ENCODE peak calls at places on chromosomes 3 and 15, in ten cellular contexts. F is heart left ventricle, K is testis, X is AG04450, G is IMR-90, U is A549, O is esophagus squamous epithelium, Y is breast epithelium, L is gastrocnemius medialis, C is left ventricle myocardium inferior. R is an unnamed sample.

GRCh38 chr15:65405793-65406192 is 17.0 kb downstream of the IGDCC4 start:
- DNase-seq in F (no peak), K (no peak), X (no peak), G (no peak), U (no peak), O (no peak), Y (no peak), L (no peak), C (no peak), R (no peak)

GRCh38 chr3:197298858-197299854 is 744 bp upstream of the DLG1 start:
- DNase-seq in F (peak; percentile 26), K (peak; percentile 61), X (no peak), G (no peak), U (peak; percentile 37), O (no peak), Y (no peak), L (peak; percentile 51), C (peak; percentile 29), R (peak; percentile 63)

GRCh38 chr3:69823710-69824109 is 84.4 kb downstream of the MITF start:
- DNase-seq in F (no peak), K (no peak), X (no peak), G (peak; percentile 53), U (no peak), O (no peak), Y (no peak), L (no peak), C (no peak), R (no peak)

GRCh38 chr15:93865610-93866009 is 365.8 kb upstream of the MCTP2 start:
- DNase-seq in F (peak; percentile 21), K (no peak), X (no peak), G (no peak), U (no peak), O (no peak), Y (no peak), L (peak; percentile 16), C (no peak), R (no peak)

GRCh38 chr15:49229922-49230321 is 59.9 kb downstream of the GALK2 start:
- DNase-seq in F (no peak), K (no peak), X (no peak), G (no peak), U (no peak), O (no peak), Y (no peak), L (no peak), C (no peak), R (no peak)

GRCh38 chr3:14463330-14464216 is 61.2 kb downstream of the SLC6A6 start:
- DNase-seq in F (no peak), K (no peak), X (no peak), G (no peak), U (no peak), O (no peak), Y (no peak), L (no peak), C (no peak), R (no peak)

GRCh38 chr3:101212740-101213139 is 107.6 kb downstream of the IMPG2 start:
- DNase-seq in F (no peak), K (no peak), X (no peak), G (no peak), U (no peak), O (no peak), Y (no peak), L (no peak), C (no peak), R (no peak)

GRCh38 chr15:65087873-65088642 is 11.5 kb downstream of the KBTBD13 start:
- DNase-seq in F (peak; percentile 63), K (peak; percentile 76), X (no peak), G (no peak), U (no peak), O (no peak), Y (peak; percentile 94), L (peak; percentile 55), C (peak; percentile 70), R (peak; percentile 72)

GRCh38 chr3:132231633-132232032 is 85.6 kb upstream of the ACP3 start:
- DNase-seq in F (no peak), K (no peak), X (no peak), G (peak; percentile 55), U (no peak), O (no peak), Y (no peak), L (no peak), C (no peak), R (no peak)

GRCh38 chr3:100865442-100865841 is 127.8 kb downstream of the ABI3BP start:
- DNase-seq in F (no peak), K (no peak), X (no peak), G (peak; percentile 10), U (no peak), O (no peak), Y (no peak), L (no peak), C (no peak), R (no peak)

GRCh38 chr3:53821631-53822068 is 24.6 kb downstream of the CHDH start:
- DNase-seq in F (no peak), K (peak; percentile 11), X (no peak), G (peak; percentile 22), U (no peak), O (no peak), Y (no peak), L (peak; percentile 86), C (no peak), R (peak; percentile 46)

GRCh38 chr15:31091531-31091930 is 10.0 kb downstream of the TRPM1 start:
- DNase-seq in F (no peak), K (no peak), X (no peak), G (peak; percentile 70), U (no peak), O (no peak), Y (no peak), L (no peak), C (no peak), R (no peak)

GRCh38 chr3:147735662-147736061 is 326.5 kb downstream of the ZIC1 start:
- DNase-seq in F (no peak), K (no peak), X (no peak), G (no peak), U (no peak), O (no peak), Y (no peak), L (no peak), C (no peak), R (no peak)
- H3K27ac ChIP-seq in F (no peak overlapping the region), K (no peak overlapping the region), X (no peak overlapping the region), G (no peak overlapping the region), U (no peak overlapping the region), O (no peak overlapping the region), Y (no peak overlapping the region), L (no peak overlapping the region), C (no peak overlapping the region), R (no peak overlapping the region)

DNA sequence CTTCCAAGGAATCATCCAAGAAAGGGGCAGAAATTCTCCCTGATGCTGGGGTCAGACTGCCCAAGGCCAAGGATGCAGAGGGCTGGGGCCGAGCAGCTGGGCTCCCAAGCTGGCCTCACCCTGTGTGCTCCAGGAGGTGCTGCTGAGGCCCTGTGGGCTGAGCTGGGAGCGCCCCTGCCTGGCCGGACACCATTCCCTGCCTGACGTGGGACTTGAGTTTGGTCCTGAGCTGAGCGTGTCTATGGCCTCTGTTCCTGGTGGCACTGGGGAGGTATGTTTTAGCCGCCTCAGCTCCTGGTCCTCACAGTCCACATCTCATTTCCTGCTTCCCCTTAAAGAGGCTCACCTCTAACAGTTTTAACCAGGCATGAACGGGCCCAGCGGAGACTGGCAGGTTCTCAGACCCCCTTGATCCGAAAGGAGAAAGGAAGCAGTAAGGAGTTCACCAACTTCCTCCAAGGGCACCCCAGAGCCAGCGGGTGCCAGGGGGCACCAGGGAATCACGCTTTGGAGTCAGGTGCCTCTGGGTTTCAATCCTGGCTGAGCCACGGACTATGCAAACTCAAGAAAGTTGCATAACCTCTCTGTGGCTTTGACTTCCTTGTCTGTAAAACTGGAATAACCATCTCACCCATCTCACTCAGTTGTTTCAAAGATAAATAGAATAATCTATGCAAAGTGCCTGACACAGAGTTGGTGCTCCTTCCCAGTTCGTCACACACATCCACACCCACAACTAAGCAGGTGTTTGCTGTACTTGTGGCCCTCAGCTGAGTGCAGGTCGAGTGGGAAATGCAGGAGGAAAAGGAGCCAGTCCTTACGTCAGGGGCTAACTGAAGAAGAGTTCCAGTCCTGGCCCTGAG is 48.6 kb downstream of the SLC12A8 start:
- DNase-seq in F (peak; percentile 42), K (peak; percentile 54), X (no peak), G (no peak), U (no peak), O (no peak), Y (no peak), L (no peak), C (no peak), R (peak; percentile 53)
- TF ChIP-seq CTCF in F (peak; percentile 14), K (no peak), X (no peak), G (peak; percentile 38), U (peak; percentile 11), O (no peak), Y (no peak), L (no peak), C (peak; percentile 53), R (no peak)

GRCh38 chr15:45701108-45701507 is 66.3 kb downstream of the SQOR start:
- DNase-seq in F (no peak), K (no peak), X (no peak), G (no peak), U (no peak), O (no peak), Y (no peak), L (no peak), C (no peak), R (no peak)

GRCh38 chr15:45702041-45702440 is 67.2 kb downstream of the SQOR start:
- DNase-seq in F (no peak), K (no peak), X (no peak), G (no peak), U (no peak), O (no peak), Y (no peak), L (no peak), C (no peak), R (no peak)

GRCh38 chr15:45705510-45706473 is 71.0 kb downstream of the SQOR start:
- DNase-seq in F (peak; percentile 70), K (peak; percentile 92), X (peak; percentile 66), G (peak; percentile 86), U (peak; percentile 20), O (peak; percentile 9), Y (peak; percentile 67), L (peak; percentile 61), C (peak; percentile 51), R (peak; percentile 73)

GRCh38 chr15:45703670-45704328 is 69.0 kb downstream of the SQOR start:
- DNase-seq in F (no peak), K (no peak), X (no peak), G (no peak), U (no peak), O (no peak), Y (no peak), L (no peak), C (no peak), R (no peak)

GRCh38 chr15:45704329-45705249 is 69.8 kb downstream of the SQOR start:
- DNase-seq in F (peak; percentile 7), K (peak; percentile 25), X (no peak), G (peak; percentile 37), U (no peak), O (no peak), Y (no peak), L (no peak), C (no peak), R (no peak)
- H3K4me3 ChIP-seq in F (peak overlapping the region; percentile 20), K (peak overlapping the region; percentile 17), X (peak overlapping the region; percentile 50), G (peak overlapping the region; percentile 43), U (peak overlapping the region; percentile 48), O (peak overlapping the region; percentile 50), Y (peak overlapping the region; percentile 43), L (peak overlapping the region; percentile 55), C (peak overlapping the region; percentile 65), R (peak overlapping the region; percentile 70)

GRCh38 chr3:13016083-13016725 is 57.0 kb downstream of the IQSEC1 start:
- DNase-seq in F (peak; percentile 76), K (no peak), X (no peak), G (no peak), U (no peak), O (no peak), Y (no peak), L (peak; percentile 51), C (peak; percentile 66), R (peak; percentile 63)
- H3K27ac ChIP-seq in F (peak overlapping the region; percentile 60), K (peak overlapping the region; percentile 24), X (no peak overlapping the region), G (no peak overlapping the region), U (no peak overlapping the region), O (peak overlapping the region; percentile 92), Y (peak overlapping the region; percentile 71), L (peak overlapping the region; percentile 69), C (peak overlapping the region; percentile 82), R (peak overlapping the region; percentile 10)